ENCODE peak calls at places on chromosomes 7 and 10, in four cellular contexts. H is cardiac muscle cell, R is Caco-2, K is PC-9. B is an unnamed sample.

GRCh38 chr10:10967029-10967428 is 50.6 kb upstream of the CELF2 start:
- DNase-seq in R (no peak), H (no peak), K (no peak), B (no peak)

GRCh38 chr7:158489462-158490155 is 98.0 kb downstream of the PTPRN2 start:
- DNase-seq in K (no peak), R (no peak), H (no peak), B (no peak)

GRCh38 chr10:129101232-129101980 is 365.6 kb upstream of the MGMT start:
- DNase-seq in R (no peak), H (peak; percentile 29), K (no peak), B (no peak)

GRCh38 chr10:87092861-87093460 is 1.7 kb downstream of the GLUD1 start:
- DNase-seq in H (peak; percentile 42), R (peak; percentile 67), K (peak; percentile 79), B (no peak)

GRCh38 chr7:30556854-30557644 is 37.6 kb upstream of the GARS1 start:
- DNase-seq in K (peak; percentile 48), H (no peak), R (no peak), B (no peak)

GRCh38 chr7:99002146-99002826 is 124.0 kb downstream of the TRRAP start:
- DNase-seq in K (no peak), R (no peak), H (no peak), B (no peak)

GRCh38 chr7:23863209-23863798 is 153.3 kb downstream of the STK31 start:
- DNase-seq in R (no peak), H (peak; percentile 56), K (peak; percentile 51), B (no peak)

GRCh38 chr10:132036153-132036886 is 29.4 kb upstream of the JAKMIP3 start:
- DNase-seq in K (no peak), H (peak; percentile 45), R (no peak), B (no peak)

GRCh38 chr10:102400061-102400460 is 4.6 kb downstream of the NFKB2 start:
- DNase-seq in K (no peak), H (no peak), R (no peak), B (no peak)

GRCh38 chr7:7772385-7772784 is 54.0 kb upstream of the RPA3 start:
- DNase-seq in K (no peak), H (no peak), R (no peak), B (no peak)

GRCh38 chr10:110209926-110210662 is 2.7 kb downstream of the MXI1 start:
- DNase-seq in K (no peak), H (peak; percentile 45), R (no peak), B (no peak)

GRCh38 chr7:105353752-105354328 is 34.9 kb downstream of the SRPK2 start:
- DNase-seq in H (peak; percentile 80), K (no peak), R (no peak), B (no peak)

GRCh38 chr7:21141476-21141875 is 286.4 kb upstream of the SP4 start:
- DNase-seq in H (no peak), R (no peak), K (no peak), B (no peak)

GRCh38 chr10:13704969-13705368 is 118.2 kb downstream of the PRPF18 start:
- DNase-seq in R (no peak), K (no peak), H (no peak), B (no peak)

GRCh38 chr10:69506487-69506833 is 55.2 kb downstream of the TSPAN15 start:
- DNase-seq in K (no peak), R (peak; percentile 27), H (no peak), B (no peak)

GRCh38 chr10:29783211-29783947 is 148.6 kb upstream of the SVIL start:
- DNase-seq in R (no peak), H (no peak), K (no peak), B (no peak)

GRCh38 chr7:82624337-82624736 is 180.8 kb upstream of the CACNA2D1 start:
- DNase-seq in K (no peak), H (peak; percentile 86), R (no peak), B (no peak)

GRCh38 chr7:120742370-120742769 is 115.6 kb downstream of the TSPAN12 start:
- DNase-seq in H (no peak), K (no peak), R (no peak), B (no peak)

GRCh38 chr7:157568785-157569584 is 232.2 kb downstream of the DNAJB6 start:
- DNase-seq in R (no peak), K (no peak), H (peak; percentile 52), B (no peak)

GRCh38 chr7:142772051-142772450 is 1.3 kb downstream of the PRSS2 start:
- DNase-seq in K (no peak), H (peak; percentile 27), R (no peak), B (no peak)

GRCh38 chr10:113292086-113292485 is 260.8 kb upstream of the HABP2 start:
- DNase-seq in K (no peak), R (no peak), H (no peak), B (no peak)

GRCh38 chr10:63749915-63750314 is 228.7 kb downstream of the REEP3 start:
- DNase-seq in H (peak; percentile 24), R (no peak), K (no peak), B (no peak)

GRCh38 chr7:98777051-98777450 is 92.8 kb downstream of the TMEM130 start:
- DNase-seq in H (no peak), K (no peak), R (no peak), B (no peak)

GRCh38 chr7:55071411-55072188 is 52.8 kb downstream of the EGFR start:
- DNase-seq in R (no peak), K (no peak), H (peak; percentile 71), B (no peak)

GRCh38 chr10:20091698-20092097 is 275.5 kb downstream of the PLXDC2 start:
- DNase-seq in H (no peak), R (no peak), K (no peak), B (no peak)

GRCh38 chr7:85681241-85681640 is 494.4 kb upstream of the SEMA3D start:
- DNase-seq in K (no peak), R (no peak), H (no peak), B (no peak)

GRCh38 chr7:104956753-104957450 is 57.1 kb upstream of the KMT2E start:
- DNase-seq in R (no peak), K (no peak), H (peak; percentile 61), B (no peak)

GRCh38 chr10:59905066-59905734 is 1.2 kb downstream of the CCDC6 start:
- DNase-seq in H (peak; percentile 25), K (no peak), R (peak; percentile 59), B (no peak)

GRCh38 chr10:59907537-59907917 is 1.2 kb upstream of the CCDC6 start:
- DNase-seq in H (no peak), K (peak; percentile 61), R (no peak), B (no peak)

GRCh38 chr10:59907918-59908807 is 1.8 kb upstream of the CCDC6 start:
- DNase-seq in R (peak; percentile 59), K (peak; percentile 88), H (peak; percentile 93), B (peak; percentile 40)

GRCh38 chr10:59905735-59906416 is 480 bp downstream of the CCDC6 start:
- DNase-seq in H (no peak), R (peak; percentile 48), K (no peak), B (no peak)

GRCh38 chr10:59906417-59907202 is at the start of gene CCDC6:
- DNase-seq in H (peak; percentile 95), K (peak; percentile 84), R (peak; percentile 97), B (peak; percentile 83)
- TF ChIP-seq CTCF in H (peak; percentile 59), K (peak; percentile 66), R (peak; percentile 92), B (peak; percentile 88)

GRCh38 chr7:46600340-46600739 is 679.3 kb upstream of the IGFBP3 start:
- DNase-seq in K (no peak), R (no peak), H (peak; percentile 94), B (no peak)

GRCh38 chr7:46603296-46603701 is 682.2 kb upstream of the IGFBP3 start:
- DNase-seq in R (no peak), H (no peak), K (no peak), B (no peak)

GRCh38 chr7:46606771-46607170 is 685.7 kb upstream of the IGFBP3 start:
- DNase-seq in K (no peak), H (no peak), R (no peak), B (no peak)

GRCh38 chr7:46607176-46607575 is 686.1 kb upstream of the IGFBP3 start:
- DNase-seq in K (no peak), R (no peak), H (no peak), B (no peak)

GRCh38 chr7:46603780-46604725 is 683.0 kb upstream of the IGFBP3 start:
- DNase-seq in H (peak; percentile 93), R (no peak), K (no peak), B (peak; percentile 90)
- H3K4me3 ChIP-seq in H (peak overlapping the region; percentile 2), R (no peak overlapping the region), K (no peak overlapping the region), B (peak overlapping the region; percentile 30)

GRCh38 chr7:4745265-4745919 is 30.0 kb upstream of the AP5Z1 start:
- DNase-seq in H (no peak), R (no peak), K (no peak), B (no peak)

GRCh38 chr7:4744391-4745264 is 30.8 kb upstream of the AP5Z1 start:
- DNase-seq in K (peak; percentile 98), H (peak; percentile 100), R (peak; percentile 88), B (peak; percentile 93)

GRCh38 chr7:4747746-4748145 is 27.7 kb upstream of the AP5Z1 start:
- DNase-seq in R (no peak), H (no peak), K (no peak), B (no peak)

GRCh38 chr7:4747013-4747412 is 28.4 kb upstream of the AP5Z1 start:
- DNase-seq in K (no peak), R (no peak), H (no peak), B (no peak)

GRCh38 chr7:4745971-4746919 is 29.2 kb upstream of the AP5Z1 start:
- DNase-seq in H (peak; percentile 74), R (no peak), K (no peak), B (no peak)
- H3K4me1 ChIP-seq in H (peaks cover 11% of the 10 kb centered on the region), R (peaks cover 19% of the 10 kb centered on the region), K (peaks cover 37% of the 10 kb centered on the region), B (peaks cover 42% of the 10 kb centered on the region)

GRCh38 chr7:28032738-28033380 is 147.7 kb downstream of the JAZF1 start:
- DNase-seq in K (no peak), R (no peak), H (no peak), B (no peak)
- TF ChIP-seq CTCF in K (no peak), R (no peak), H (no peak), B (no peak)

GRCh38 chr10:100707261-100707848 is 38.0 kb upstream of the PAX2 start:
- DNase-seq in R (no peak), K (no peak), H (no peak), B (no peak)
- H3K4me3 ChIP-seq in R (no peak overlapping the region), K (no peak overlapping the region), H (no peak overlapping the region), B (no peak overlapping the region)

GRCh38 chr10:74827694-74828093 is 1.3 kb downstream of the KAT6B start:
- DNase-seq in R (no peak), K (no peak), H (no peak), B (no peak)
- H3K4me1 ChIP-seq in R (peaks cover 22% of the 10 kb centered on the region), K (peaks cover 8% of the 10 kb centered on the region), H (peaks cover 20% of the 10 kb centered on the region), B (peaks cover 27% of the 10 kb centered on the region)

GRCh38 chr7:6106140-6106904 is 75.1 kb downstream of the ANKRD61 start:
- DNase-seq in K (no peak), H (peak; percentile 62), R (peak; percentile 45), B (no peak)
- TF ChIP-seq CTCF in K (no peak), H (peak; percentile 32), R (no peak), B (no peak)

B was measured in thoracic aorta.